ENCODE peak calls at places on chromosome X, in nine cellular contexts. C is SK-N-SH, G is sigmoid colon, R is transverse colon, N is Panc1, L is upper lobe of left lung, E is HCT116, Z is spleen, U is suprapubic skin. P is an unnamed sample. For H3K9me3, the result is how much of the 10 kb centered on the place peaks cover.

GRCh38 chrX:10900585-10901289 is 210.4 kb upstream of the HCCS start:
- DNase-seq in C (no peak), G (no peak), R (no peak), N (no peak), L (no peak), E (no peak), Z (no peak), U (no peak), P (no peak)

GRCh38 chrX:126658447-126658846 is 105.8 kb upstream of the DCAF12L1 start:
- DNase-seq in C (no peak), G (no peak), R (no peak), N (no peak), L (no peak), E (no peak), Z (no peak), U (no peak), P (no peak)

GRCh38 chrX:15418041-15418706 is 34.0 kb upstream of the VEGFD start:
- DNase-seq in C (no peak), G (no peak), R (no peak), N (no peak), L (no peak), E (no peak), Z (no peak), U (no peak), P (no peak)

GRCh38 chrX:152907084-152907651 is 9.3 kb downstream of the ZNF185 start:
- DNase-seq in C (peak), G (no peak), R (no peak), N (no peak), L (no peak), E (no peak), Z (no peak), U (no peak), P (no peak)

GRCh38 chrX:37818031-37818430 is 29.3 kb downstream of the DYNLT3 start:
- DNase-seq in C (no peak), G (no peak), R (peak), N (no peak), L (no peak), E (no peak), Z (no peak), U (no peak), P (no peak)

GRCh38 chrX:149570668-149571067 is 16.6 kb downstream of the MAGEA9B start:
- DNase-seq in C (no peak), G (no peak), R (no peak), N (no peak), L (no peak), E (no peak), Z (no peak), U (no peak), P (no peak)

GRCh38 chrX:21940356-21940829 is at the start of gene SMS:
- DNase-seq in C (peak), G (peak), R (peak), N (no peak), L (peak), E (no peak), Z (peak), U (peak), P (no peak)

GRCh38 chrX:153989971-153990655 is 17.6 kb downstream of the TMEM187 start:
- DNase-seq in C (no peak), G (no peak), R (no peak), N (no peak), L (no peak), E (no peak), Z (no peak), U (no peak), P (no peak)

GRCh38 chrX:24396236-24396929 is 35.9 kb downstream of the SUPT20HL1 start:
- DNase-seq in C (no peak), G (no peak), R (no peak), N (no peak), L (no peak), E (no peak), Z (no peak), U (no peak), P (no peak)

GRCh38 chrX:100636321-100636991 is at the start of gene TSPAN6:
- DNase-seq in C (peak), G (peak), R (peak), N (peak), L (peak), E (peak), Z (peak), U (peak), P (no peak)

GRCh38 chrX:100994352-100995281 is 25.1 kb downstream of the ARL13A start:
- DNase-seq in C (no peak), G (no peak), R (no peak), N (peak), L (no peak), E (peak), Z (no peak), U (no peak), P (no peak)

GRCh38 chrX:120367390-120368100 is 5.7 kb downstream of the ATP1B4 start:
- DNase-seq in C (no peak), G (no peak), R (no peak), N (no peak), L (no peak), E (no peak), Z (no peak), U (no peak), P (no peak)

GRCh38 chrX:101191217-101191750 is 28.3 kb upstream of the DRP2 start:
- DNase-seq in C (peak), G (no peak), R (no peak), N (no peak), L (peak), E (no peak), Z (no peak), U (no peak), P (no peak)

GRCh38 chrX:43882294-43882681 is at the start of gene MAOB:
- DNase-seq in C (peak), G (peak), R (peak), N (no peak), L (peak), E (no peak), Z (no peak), U (no peak), P (no peak)

GRCh38 chrX:68665502-68665901 is 18.0 kb downstream of the STARD8 start:
- DNase-seq in C (no peak), G (no peak), R (no peak), N (no peak), L (no peak), E (no peak), Z (no peak), U (no peak), P (no peak)

GRCh38 chrX:126164689-126165400 is 1.2 kb downstream of the DCAF12L2 start:
- DNase-seq in C (no peak), G (no peak), R (no peak), N (no peak), L (peak), E (no peak), Z (peak), U (no peak), P (no peak)

GRCh38 chrX:55489315-55490009 is at the start of gene USP51:
- DNase-seq in C (peak), G (peak), R (peak), N (no peak), L (peak), E (no peak), Z (peak), U (peak), P (peak)

GRCh38 chrX:101057095-101057714 is 5.3 kb upstream of the TRMT2B start:
- DNase-seq in C (no peak), G (no peak), R (no peak), N (peak), L (no peak), E (no peak), Z (no peak), U (no peak), P (no peak)

DNA sequence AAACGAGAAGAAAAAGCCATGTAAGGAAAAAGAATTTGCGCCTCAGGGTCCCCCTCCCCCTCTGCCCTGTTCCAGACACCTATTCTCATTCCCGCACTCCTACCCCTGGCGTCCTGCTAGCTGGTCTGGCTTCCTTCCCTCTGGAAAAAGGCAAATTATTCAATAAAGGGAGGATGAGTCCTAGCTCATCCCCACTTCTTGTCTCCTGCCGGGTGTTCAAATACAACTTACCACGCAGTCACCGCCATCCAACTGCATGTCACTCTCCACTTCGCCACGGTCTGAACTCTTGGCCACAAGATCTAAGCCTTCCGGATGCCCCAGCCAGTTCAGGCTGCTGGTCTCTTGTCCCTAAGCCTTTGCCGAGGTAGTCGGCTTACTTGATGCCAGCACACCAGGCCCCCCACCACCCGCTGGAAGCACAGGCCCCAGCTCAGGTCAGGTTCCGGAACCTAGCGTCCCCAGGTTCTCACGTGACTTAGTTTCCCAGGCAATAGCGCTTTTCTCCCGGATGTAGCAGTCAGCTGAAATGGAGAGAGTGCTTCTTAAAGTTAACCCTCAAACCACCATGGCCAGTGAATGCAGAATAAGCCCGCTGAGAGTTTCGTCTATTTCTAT is 209.6 kb upstream of the SPIN4 start:
- DNase-seq in C (peak), G (peak), R (peak), N (peak), L (peak), E (peak), Z (peak), U (peak), P (no peak)
- TF ChIP-seq POLR2AphosphoS5 in C (peak), G (peak), R (peak), N (no peak), L (no peak), E (peak), Z (peak), U (no peak), P (peak)

GRCh38 chrX:155216940-155217450 is 735 bp downstream of the VBP1 start:
- DNase-seq in C (peak), G (no peak), R (no peak), N (no peak), L (no peak), E (no peak), Z (no peak), U (no peak), P (no peak)

GRCh38 chrX:155215443-155216178 is 649 bp upstream of the VBP1 start:
- DNase-seq in C (no peak), G (no peak), R (no peak), N (peak), L (no peak), E (no peak), Z (no peak), U (no peak), P (no peak)

GRCh38 chrX:155213731-155214130 is 2.5 kb upstream of the VBP1 start:
- DNase-seq in C (no peak), G (no peak), R (no peak), N (no peak), L (no peak), E (no peak), Z (no peak), U (no peak), P (no peak)

GRCh38 chrX:155218777-155219176 is 2.5 kb downstream of the VBP1 start:
- DNase-seq in C (no peak), G (no peak), R (no peak), N (no peak), L (no peak), E (no peak), Z (no peak), U (no peak), P (no peak)

DNA sequence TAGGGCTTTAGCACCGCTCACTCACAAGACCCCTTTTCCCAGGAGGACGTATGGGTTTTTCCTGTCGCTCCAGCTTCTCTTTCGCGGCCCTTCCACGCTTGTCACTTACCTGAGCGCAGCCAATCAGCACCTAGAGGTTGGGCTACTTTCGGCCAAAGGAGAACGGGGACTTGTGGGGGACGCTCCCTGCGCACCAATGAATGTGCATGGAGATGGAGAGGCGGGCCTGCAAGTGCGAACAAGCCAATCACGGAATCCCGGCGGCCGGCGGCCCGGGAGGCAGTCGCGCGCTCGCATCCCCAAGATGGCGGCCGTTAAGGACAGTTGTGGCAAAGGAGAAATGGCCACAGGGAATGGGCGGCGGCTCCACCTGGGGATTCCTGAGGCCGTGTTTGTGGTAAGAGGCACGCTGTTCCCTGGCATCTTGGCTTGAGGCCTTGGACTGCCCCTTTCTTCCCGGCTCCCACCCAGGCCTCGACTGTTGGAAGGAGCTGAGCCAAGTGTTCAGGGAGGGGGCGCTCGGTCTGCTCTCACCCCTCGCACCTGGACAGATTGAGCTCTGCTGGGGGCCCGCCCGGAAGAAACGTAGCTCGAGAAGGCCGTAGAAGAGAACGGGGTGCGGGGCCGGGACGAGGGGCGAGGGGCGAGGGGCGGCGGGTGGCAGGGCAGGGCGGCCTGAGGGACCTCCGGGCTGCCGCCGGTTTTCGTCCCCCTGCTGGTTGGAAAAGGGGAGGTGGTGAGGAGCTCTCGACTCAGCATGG is at the start of gene VBP1:
- DNase-seq in C (peak), G (peak), R (peak), N (peak), L (peak), E (peak), Z (peak), U (peak), P (no peak)
- H3K9me3 ChIP-seq in C (under half), G (under half), R (under half), N (under half), L (under half), E (under half), Z (under half), U (under half), P (under half)

GRCh38 chrX:137427061-137427778 is 138.7 kb upstream of the ZIC3 start:
- DNase-seq in C (no peak), G (no peak), R (no peak), N (no peak), L (peak), E (no peak), Z (no peak), U (no peak), P (no peak)
- H3K4me3 ChIP-seq in C (peak), G (peak), R (no peak), N (peak), L (peak), E (no peak), Z (peak), U (peak), P (peak)

GRCh38 chrX:46967547-46967946 is 55.3 kb downstream of the JADE3 start:
- DNase-seq in C (no peak), G (no peak), R (no peak), N (no peak), L (no peak), E (no peak), Z (no peak), U (no peak), P (no peak)
- TF ChIP-seq POLR2AphosphoS5 in C (no peak), G (no peak), R (no peak), N (no peak), L (no peak), E (no peak), Z (no peak), U (no peak), P (no peak)

DNA sequence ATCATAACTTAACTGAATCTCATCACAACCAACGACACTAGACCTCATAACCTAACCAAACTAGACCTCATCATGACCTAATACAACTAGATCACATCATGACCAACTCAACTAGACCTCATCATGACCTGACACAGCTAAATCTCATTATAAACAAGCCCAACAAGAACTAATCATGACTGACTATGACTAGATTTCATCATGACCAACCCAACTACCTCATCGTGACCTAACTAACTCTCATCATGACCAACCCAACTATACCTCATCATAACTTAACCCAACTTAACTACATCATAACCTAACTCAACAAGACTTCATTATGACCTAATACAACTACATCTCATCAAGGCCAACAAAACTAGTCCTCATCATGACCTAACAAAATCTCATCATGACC is 86.8 kb downstream of the DHRSX start:
- DNase-seq in C (no peak), G (no peak), R (no peak), N (no peak), L (no peak), E (no peak), Z (no peak), U (no peak), P (no peak)
- H3K9me3 ChIP-seq in C (under half), G (under half), R (under half), N (under half), L (under half), E (under half), Z (under half), U (under half), P (under half)

GRCh38 chrX:46574941-46575381 is 1.4 kb downstream of the CHST7 start:
- DNase-seq in C (peak), G (no peak), R (no peak), N (no peak), L (peak), E (no peak), Z (peak), U (no peak), P (no peak)

GRCh38 chrX:46577116-46578005 is 3.8 kb downstream of the CHST7 start:
- DNase-seq in C (no peak), G (no peak), R (no peak), N (no peak), L (no peak), E (no peak), Z (no peak), U (no peak), P (no peak)

GRCh38 chrX:46576458-46576857 is 2.9 kb downstream of the CHST7 start:
- DNase-seq in C (no peak), G (no peak), R (no peak), N (no peak), L (no peak), E (no peak), Z (no peak), U (no peak), P (no peak)

GRCh38 chrX:46575586-46575985 is 2.0 kb downstream of the CHST7 start:
- DNase-seq in C (no peak), G (no peak), R (no peak), N (no peak), L (no peak), E (no peak), Z (no peak), U (no peak), P (no peak)

GRCh38 chrX:46575991-46576392 is 2.4 kb downstream of the CHST7 start:
- DNase-seq in C (no peak), G (peak), R (no peak), N (no peak), L (no peak), E (no peak), Z (no peak), U (no peak), P (no peak)
- H3K4me3 ChIP-seq in C (peak), G (peak), R (no peak), N (peak), L (peak), E (no peak), Z (peak), U (peak), P (peak)

GRCh38 chrX:13647709-13648212 is 5.2 kb upstream of the TCEANC start:
- DNase-seq in C (no peak), G (peak), R (peak), N (no peak), L (no peak), E (peak), Z (no peak), U (peak), P (no peak)
- TF ChIP-seq POLR2AphosphoS5 in C (no peak), G (no peak), R (no peak), N (no peak), L (peak), E (peak), Z (no peak), U (no peak), P (no peak)